ENCODE peak calls at places on chromosomes 4 and X, in six cellular contexts. One of them, this sample, is unnamed.

GRCh38 chrX:147917700-147918694 is 6.3 kb downstream of the FMR1 start:
- DNase-seq in transverse colon: no peak
- DNase-seq in choroid plexus epithelial cell: peak
- DNase-seq in A549: no peak
- DNase-seq in omental fat pad: no peak
- DNase-seq in cardiac fibroblast: peak
- DNase-seq in this sample: no peak

GRCh38 chr4:24440765-24441164 is 143.6 kb downstream of the DHX15 start:
- DNase-seq in transverse colon: no peak
- DNase-seq in choroid plexus epithelial cell: no peak
- DNase-seq in A549: no peak
- DNase-seq in omental fat pad: no peak
- DNase-seq in cardiac fibroblast: no peak
- DNase-seq in this sample: no peak

GRCh38 chrX:40011483-40012038 is 86.2 kb downstream of the BCOR start:
- DNase-seq in transverse colon: no peak
- DNase-seq in choroid plexus epithelial cell: no peak
- DNase-seq in A549: no peak
- DNase-seq in omental fat pad: no peak
- DNase-seq in cardiac fibroblast: no peak
- DNase-seq in this sample: no peak

GRCh38 chr4:119984998-119985397 is 81.7 kb downstream of the MAD2L1 start:
- DNase-seq in transverse colon: no peak
- DNase-seq in choroid plexus epithelial cell: no peak
- DNase-seq in A549: no peak
- DNase-seq in omental fat pad: no peak
- DNase-seq in cardiac fibroblast: no peak
- DNase-seq in this sample: no peak

GRCh38 chrX:123738378-123738955 is 5.6 kb upstream of the THOC2 start:
- DNase-seq in transverse colon: no peak
- DNase-seq in choroid plexus epithelial cell: no peak
- DNase-seq in A549: peak
- DNase-seq in omental fat pad: no peak
- DNase-seq in cardiac fibroblast: no peak
- DNase-seq in this sample: no peak

GRCh38 chr4:51851090-51851936 is 8.4 kb downstream of the DCUN1D4 start:
- DNase-seq in transverse colon: no peak
- DNase-seq in choroid plexus epithelial cell: no peak
- DNase-seq in A549: no peak
- DNase-seq in omental fat pad: no peak
- DNase-seq in cardiac fibroblast: no peak
- DNase-seq in this sample: no peak

GRCh38 chr4:76011700-76012387 is 4.5 kb upstream of the CXCL9 start:
- DNase-seq in transverse colon: peak
- DNase-seq in choroid plexus epithelial cell: peak
- DNase-seq in A549: no peak
- DNase-seq in omental fat pad: no peak
- DNase-seq in cardiac fibroblast: peak
- DNase-seq in this sample: no peak

GRCh38 chr4:70531981-70532380 is 13.6 kb downstream of the AMTN start:
- DNase-seq in transverse colon: no peak
- DNase-seq in choroid plexus epithelial cell: peak
- DNase-seq in A549: peak
- DNase-seq in omental fat pad: no peak
- DNase-seq in cardiac fibroblast: no peak
- DNase-seq in this sample: no peak

GRCh38 chr4:2341911-2342652 is 76.4 kb downstream of the ZFYVE28 start:
- DNase-seq in transverse colon: no peak
- DNase-seq in choroid plexus epithelial cell: no peak
- DNase-seq in A549: no peak
- DNase-seq in omental fat pad: no peak
- DNase-seq in cardiac fibroblast: no peak
- DNase-seq in this sample: no peak

GRCh38 chr4:183449193-183449888 is 4.9 kb downstream of the CDKN2AIP start:
- DNase-seq in transverse colon: no peak
- DNase-seq in choroid plexus epithelial cell: peak
- DNase-seq in A549: no peak
- DNase-seq in omental fat pad: no peak
- DNase-seq in cardiac fibroblast: peak
- DNase-seq in this sample: no peak

GRCh38 chrX:131826572-131826971 is 196.5 kb upstream of the STK26 start:
- DNase-seq in transverse colon: no peak
- DNase-seq in choroid plexus epithelial cell: no peak
- DNase-seq in A549: no peak
- DNase-seq in omental fat pad: no peak
- DNase-seq in cardiac fibroblast: no peak
- DNase-seq in this sample: no peak

GRCh38 chr4:52234539-52235174 is 183.6 kb downstream of the SPATA18 start:
- DNase-seq in transverse colon: no peak
- DNase-seq in choroid plexus epithelial cell: peak
- DNase-seq in A549: peak
- DNase-seq in omental fat pad: no peak
- DNase-seq in cardiac fibroblast: peak
- DNase-seq in this sample: no peak

GRCh38 chr4:22428441-22428840 is 87.4 kb downstream of the ADGRA3 start:
- DNase-seq in transverse colon: no peak
- DNase-seq in choroid plexus epithelial cell: no peak
- DNase-seq in A549: no peak
- DNase-seq in omental fat pad: no peak
- DNase-seq in cardiac fibroblast: no peak
- DNase-seq in this sample: no peak

GRCh38 chr4:67452100-67452887 is 93.0 kb downstream of the CENPC start:
- DNase-seq in transverse colon: no peak
- DNase-seq in choroid plexus epithelial cell: no peak
- DNase-seq in A549: no peak
- DNase-seq in omental fat pad: no peak
- DNase-seq in cardiac fibroblast: peak
- DNase-seq in this sample: no peak

GRCh38 chrX:105220636-105221035 is at the start of gene TEX13A:
- DNase-seq in transverse colon: no peak
- DNase-seq in choroid plexus epithelial cell: no peak
- DNase-seq in A549: no peak
- DNase-seq in omental fat pad: no peak
- DNase-seq in cardiac fibroblast: no peak
- DNase-seq in this sample: no peak

GRCh38 chrX:123665197-123665596 is 67.7 kb downstream of the THOC2 start:
- DNase-seq in transverse colon: no peak
- DNase-seq in choroid plexus epithelial cell: peak
- DNase-seq in A549: peak
- DNase-seq in omental fat pad: no peak
- DNase-seq in cardiac fibroblast: peak
- DNase-seq in this sample: no peak

GRCh38 chr4:163913571-163913970 is 419.1 kb downstream of the TMA16 start:
- DNase-seq in transverse colon: no peak
- DNase-seq in choroid plexus epithelial cell: no peak
- DNase-seq in A549: no peak
- DNase-seq in omental fat pad: no peak
- DNase-seq in cardiac fibroblast: no peak
- DNase-seq in this sample: no peak

GRCh38 chr4:53592686-53593641 is 1.7 kb upstream of the LNX1 start:
- DNase-seq in transverse colon: peak
- DNase-seq in choroid plexus epithelial cell: peak
- DNase-seq in A549: peak
- DNase-seq in omental fat pad: peak
- DNase-seq in cardiac fibroblast: peak
- DNase-seq in this sample: no peak

GRCh38 chrX:16848541-16848940 is 21.6 kb downstream of the RBBP7 start:
- DNase-seq in transverse colon: no peak
- DNase-seq in choroid plexus epithelial cell: no peak
- DNase-seq in A549: no peak
- DNase-seq in omental fat pad: no peak
- DNase-seq in cardiac fibroblast: no peak
- DNase-seq in this sample: no peak

GRCh38 chr4:2297606-2298517 is 36.0 kb upstream of the MXD4 start:
- DNase-seq in transverse colon: no peak
- DNase-seq in choroid plexus epithelial cell: no peak
- DNase-seq in A549: no peak
- DNase-seq in omental fat pad: no peak
- DNase-seq in cardiac fibroblast: no peak
- DNase-seq in this sample: no peak

GRCh38 chr4:125956281-125956680 is 641.5 kb downstream of the FAT4 start:
- DNase-seq in transverse colon: no peak
- DNase-seq in choroid plexus epithelial cell: no peak
- DNase-seq in A549: no peak
- DNase-seq in omental fat pad: no peak
- DNase-seq in cardiac fibroblast: no peak
- DNase-seq in this sample: no peak

GRCh38 chr4:103075435-103075893 is 1.1 kb downstream of the SLC9B2 start:
- DNase-seq in transverse colon: no peak
- DNase-seq in choroid plexus epithelial cell: peak
- DNase-seq in A549: peak
- DNase-seq in omental fat pad: no peak
- DNase-seq in cardiac fibroblast: peak
- DNase-seq in this sample: no peak

GRCh38 chrX:19554786-19555185 is 39.5 kb upstream of the MAP3K15 start:
- DNase-seq in transverse colon: no peak
- DNase-seq in choroid plexus epithelial cell: peak
- DNase-seq in A549: no peak
- DNase-seq in omental fat pad: no peak
- DNase-seq in cardiac fibroblast: peak
- DNase-seq in this sample: no peak

GRCh38 chrX:105653891-105654290 is 168.4 kb upstream of the NRK start:
- DNase-seq in transverse colon: no peak
- DNase-seq in choroid plexus epithelial cell: peak
- DNase-seq in A549: no peak
- DNase-seq in omental fat pad: no peak
- DNase-seq in cardiac fibroblast: peak
- DNase-seq in this sample: no peak

GRCh38 chr4:101169044-101170014 is 178.0 kb downstream of the PPP3CA start:
- DNase-seq in transverse colon: peak
- DNase-seq in choroid plexus epithelial cell: peak
- DNase-seq in A549: peak
- DNase-seq in omental fat pad: no peak
- DNase-seq in cardiac fibroblast: peak
- DNase-seq in this sample: no peak

GRCh38 chr4:153645183-153645582 is 38.9 kb upstream of the TLR2 start:
- DNase-seq in transverse colon: no peak
- DNase-seq in choroid plexus epithelial cell: no peak
- DNase-seq in A549: no peak
- DNase-seq in omental fat pad: no peak
- DNase-seq in cardiac fibroblast: peak
- DNase-seq in this sample: no peak
- TF ChIP-seq CTCF in transverse colon: no peak
- TF ChIP-seq CTCF in choroid plexus epithelial cell: peak
- TF ChIP-seq CTCF in A549: no peak
- TF ChIP-seq CTCF in omental fat pad: no peak
- TF ChIP-seq CTCF in cardiac fibroblast: peak
- TF ChIP-seq CTCF in this sample: no peak

GRCh38 chr4:55736605-55737183 is 82.9 kb upstream of the EXOC1L start:
- DNase-seq in transverse colon: no peak
- DNase-seq in choroid plexus epithelial cell: peak
- DNase-seq in A549: no peak
- DNase-seq in omental fat pad: no peak
- DNase-seq in cardiac fibroblast: peak
- DNase-seq in this sample: no peak

GRCh38 chr4:55729306-55730142 is 90.1 kb upstream of the EXOC1L start:
- DNase-seq in transverse colon: no peak
- DNase-seq in choroid plexus epithelial cell: no peak
- DNase-seq in A549: no peak
- DNase-seq in omental fat pad: no peak
- DNase-seq in cardiac fibroblast: no peak
- DNase-seq in this sample: no peak

GRCh38 chr4:55730143-55730931 is 89.3 kb upstream of the EXOC1L start:
- DNase-seq in transverse colon: no peak
- DNase-seq in choroid plexus epithelial cell: no peak
- DNase-seq in A549: no peak
- DNase-seq in omental fat pad: no peak
- DNase-seq in cardiac fibroblast: no peak
- DNase-seq in this sample: no peak

GRCh38 chr4:55732864-55733263 is 86.7 kb upstream of the EXOC1L start:
- DNase-seq in transverse colon: no peak
- DNase-seq in choroid plexus epithelial cell: no peak
- DNase-seq in A549: no peak
- DNase-seq in omental fat pad: no peak
- DNase-seq in cardiac fibroblast: no peak
- DNase-seq in this sample: no peak

GRCh38 chr4:55733874-55734437 is 85.6 kb upstream of the EXOC1L start:
- DNase-seq in transverse colon: peak
- DNase-seq in choroid plexus epithelial cell: peak
- DNase-seq in A549: peak
- DNase-seq in omental fat pad: peak
- DNase-seq in cardiac fibroblast: peak
- DNase-seq in this sample: no peak
- TF ChIP-seq CTCF in transverse colon: no peak
- TF ChIP-seq CTCF in choroid plexus epithelial cell: no peak
- TF ChIP-seq CTCF in A549: no peak
- TF ChIP-seq CTCF in omental fat pad: no peak
- TF ChIP-seq CTCF in cardiac fibroblast: no peak
- TF ChIP-seq CTCF in this sample: no peak

GRCh38 chr4:6613676-6614651 is 26.5 kb upstream of the MRFAP1 start:
- DNase-seq in transverse colon: no peak
- DNase-seq in choroid plexus epithelial cell: no peak
- DNase-seq in A549: no peak
- DNase-seq in omental fat pad: no peak
- DNase-seq in cardiac fibroblast: no peak
- DNase-seq in this sample: no peak

GRCh38 chr4:6608758-6609414 is 31.6 kb upstream of the MRFAP1 start:
- DNase-seq in transverse colon: no peak
- DNase-seq in choroid plexus epithelial cell: peak
- DNase-seq in A549: peak
- DNase-seq in omental fat pad: no peak
- DNase-seq in cardiac fibroblast: no peak
- DNase-seq in this sample: no peak

GRCh38 chr4:6612961-6613675 is 27.4 kb upstream of the MRFAP1 start:
- DNase-seq in transverse colon: no peak
- DNase-seq in choroid plexus epithelial cell: no peak
- DNase-seq in A549: no peak
- DNase-seq in omental fat pad: no peak
- DNase-seq in cardiac fibroblast: no peak
- DNase-seq in this sample: no peak

GRCh38 chr4:6609415-6610079 is 30.9 kb upstream of the MRFAP1 start:
- DNase-seq in transverse colon: no peak
- DNase-seq in choroid plexus epithelial cell: no peak
- DNase-seq in A549: no peak
- DNase-seq in omental fat pad: no peak
- DNase-seq in cardiac fibroblast: no peak
- DNase-seq in this sample: no peak

GRCh38 chr4:6610856-6611430 is 29.5 kb upstream of the MRFAP1 start:
- DNase-seq in transverse colon: no peak
- DNase-seq in choroid plexus epithelial cell: no peak
- DNase-seq in A549: no peak
- DNase-seq in omental fat pad: no peak
- DNase-seq in cardiac fibroblast: no peak
- DNase-seq in this sample: no peak
- TF ChIP-seq CTCF in transverse colon: no peak
- TF ChIP-seq CTCF in choroid plexus epithelial cell: no peak
- TF ChIP-seq CTCF in A549: no peak
- TF ChIP-seq CTCF in omental fat pad: no peak
- TF ChIP-seq CTCF in cardiac fibroblast: no peak
- TF ChIP-seq CTCF in this sample: no peak

DNA sequence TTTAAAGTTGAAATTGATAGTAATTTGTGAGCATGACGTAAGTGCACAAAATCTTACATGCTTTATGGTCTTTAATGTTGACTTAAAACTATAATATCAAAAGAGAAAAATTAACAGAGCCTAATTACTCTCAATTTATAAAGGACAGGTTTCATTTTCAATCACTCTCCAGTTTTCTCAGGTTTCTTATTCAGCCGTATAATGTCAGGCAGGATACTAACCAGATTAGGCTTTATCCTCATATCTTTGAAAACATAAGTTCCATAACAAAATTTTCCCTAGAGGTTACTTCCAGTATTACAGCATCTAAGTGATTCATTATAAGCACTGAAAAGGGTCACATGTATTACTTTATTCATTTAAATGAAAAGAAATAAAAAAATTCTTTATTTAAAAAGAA is 492.1 kb downstream of the PACRGL start:
- DNase-seq in transverse colon: no peak
- DNase-seq in choroid plexus epithelial cell: no peak
- DNase-seq in A549: no peak
- DNase-seq in omental fat pad: no peak
- DNase-seq in cardiac fibroblast: no peak
- DNase-seq in this sample: no peak
- TF ChIP-seq CTCF in transverse colon: no peak
- TF ChIP-seq CTCF in choroid plexus epithelial cell: no peak
- TF ChIP-seq CTCF in A549: no peak
- TF ChIP-seq CTCF in omental fat pad: no peak
- TF ChIP-seq CTCF in cardiac fibroblast: no peak
- TF ChIP-seq CTCF in this sample: peak